ENCODE peak calls at places on chromosomes 4 and X, in four cellular contexts. S is neural progenitor cell, E is gastrocnemius medialis, M is right atrium auricular region. Z is an unnamed sample.

GRCh38 chr4:17336524-17336941 is 175.4 kb downstream of the QDPR start:
- DNase-seq in S (no peak), E (no peak), M (no peak), Z (no peak)

GRCh38 chr4:83124079-83124780 is 9.7 kb upstream of the PLAC8 start:
- DNase-seq in S (no peak), E (no peak), M (no peak), Z (no peak)

GRCh38 chrX:48474127-48474526 is 1.9 kb upstream of the FTSJ1 start:
- DNase-seq in S (peak; percentile 23), E (no peak), M (no peak), Z (no peak)

GRCh38 chr4:98611649-98612317 is 46.6 kb downstream of the TSPAN5 start:
- DNase-seq in S (no peak), E (peak; percentile 21), M (no peak), Z (no peak)

GRCh38 chrX:132184871-132185270 is 34.4 kb downstream of the RAP2C start:
- DNase-seq in S (no peak), E (no peak), M (no peak), Z (no peak)

GRCh38 chr4:54541426-54542118 is 116.2 kb upstream of the KIT start:
- DNase-seq in S (peak; percentile 29), E (no peak), M (no peak), Z (no peak)

GRCh38 chrX:46208225-46208854 is 336.9 kb downstream of the ZNF674 start:
- DNase-seq in S (no peak), E (no peak), M (no peak), Z (no peak)

GRCh38 chr4:182711211-182711610 is 206.0 kb downstream of the DCTD start:
- DNase-seq in S (no peak), E (no peak), M (no peak), Z (no peak)

GRCh38 chrX:102067966-102068723 is 57.3 kb upstream of the TCEAL2 start:
- DNase-seq in S (peak; percentile 2), E (no peak), M (no peak), Z (no peak)

GRCh38 chrX:46327229-46328081 is 217.8 kb downstream of the ZNF674 start:
- DNase-seq in S (peak; percentile 87), E (no peak), M (no peak), Z (no peak)

GRCh38 chr4:77023920-77024319 is 51.9 kb downstream of the CCNI start:
- DNase-seq in S (no peak), E (no peak), M (no peak), Z (no peak)

GRCh38 chr4:40124690-40125089 is 68.0 kb downstream of the N4BP2 start:
- DNase-seq in S (no peak), E (no peak), M (no peak), Z (no peak)

GRCh38 chr4:147933316-147933715 is 201.4 kb downstream of the ARHGAP10 start:
- DNase-seq in S (peak; percentile 18), E (peak; percentile 31), M (no peak), Z (no peak)

GRCh38 chrX:18886005-18886343 is 97.9 kb downstream of the PHKA2 start:
- DNase-seq in S (no peak), E (no peak), M (no peak), Z (no peak)

GRCh38 chr4:122739174-122739573 is 6.7 kb downstream of the BBS12 start:
- DNase-seq in S (no peak), E (no peak), M (no peak), Z (no peak)

GRCh38 chrX:81120936-81121351 is 80.8 kb downstream of the HMGN5 start:
- DNase-seq in S (peak; percentile 78), E (peak; percentile 14), M (no peak), Z (no peak)

GRCh38 chr4:39606747-39607146 is 31.9 kb downstream of the SMIM14 start:
- DNase-seq in S (no peak), E (no peak), M (no peak), Z (no peak)

GRCh38 chr4:102787096-102787867 is 26.5 kb upstream of the MANBA start:
- DNase-seq in S (no peak), E (no peak), M (no peak), Z (no peak)

GRCh38 chr4:20042769-20043168 is 208.9 kb upstream of the SLIT2 start:
- DNase-seq in S (no peak), E (no peak), M (no peak), Z (no peak)

GRCh38 chr4:128572778-128573241 is 236.7 kb upstream of the JADE1 start:
- DNase-seq in S (no peak), E (no peak), M (no peak), Z (no peak)

GRCh38 chr4:105666693-105667092 is 41.8 kb downstream of the INTS12 start:
- DNase-seq in S (peak; percentile 55), E (no peak), M (no peak), Z (no peak)

GRCh38 chr4:168685136-168685535 is 188.3 kb downstream of the PALLD start:
- DNase-seq in S (no peak), E (no peak), M (no peak), Z (no peak)

GRCh38 chr4:56786955-56787354 is 34.5 kb downstream of the SPINK2 start:
- DNase-seq in S (peak; percentile 9), E (peak; percentile 14), M (no peak), Z (no peak)

GRCh38 chr4:155679343-155679742 is 12.7 kb downstream of the GUCY1A1 start:
- DNase-seq in S (peak; percentile 16), E (peak; percentile 17), M (no peak), Z (no peak)

GRCh38 chr4:80155286-80155982 is 41.9 kb upstream of the PRDM8 start:
- DNase-seq in S (no peak), E (no peak), M (no peak), Z (no peak)

GRCh38 chr4:176187610-176188009 is 7.8 kb downstream of the SPATA4 start:
- DNase-seq in S (no peak), E (no peak), M (no peak), Z (no peak)

GRCh38 chrX:68830486-68831404 is 1.9 kb downstream of the EFNB1 start:
- DNase-seq in S (no peak), E (no peak), M (peak; percentile 55), Z (peak; percentile 69)

GRCh38 chr4:54499308-54500074 is 158.3 kb upstream of the KIT start:
- DNase-seq in S (peak; percentile 27), E (no peak), M (no peak), Z (no peak)

GRCh38 chrX:140709421-140709846 is at the start of gene LINC00632:
- DNase-seq in S (peak; percentile 51), E (no peak), M (no peak), Z (no peak)

GRCh38 chrX:152635941-152636340 is 1.8 kb upstream of the GABRQ start:
- DNase-seq in S (peak; percentile 74), E (no peak), M (no peak), Z (no peak)

GRCh38 chrX:15564981-15565579 is 35.7 kb downstream of the ACE2 start:
- DNase-seq in S (peak; percentile 70), E (peak; percentile 59), M (peak; percentile 80), Z (peak; percentile 75)

GRCh38 chrX:70262952-70263567 is 3.1 kb upstream of the P2RY4 start:
- DNase-seq in S (peak; percentile 67), E (no peak), M (no peak), Z (no peak)

GRCh38 chrX:13334491-13334890 is 14.6 kb upstream of the ATXN3L start:
- DNase-seq in S (no peak), E (no peak), M (no peak), Z (no peak)

GRCh38 chrX:71809886-71810285 is 46.7 kb downstream of the CXorf49B start:
- DNase-seq in S (no peak), E (no peak), M (no peak), Z (no peak)

GRCh38 chrX:129717902-129718301 is 20.9 kb upstream of the XPNPEP2 start:
- DNase-seq in S (no peak), E (peak; percentile 56), M (no peak), Z (peak; percentile 72)

GRCh38 chr4:168656055-168656660 is 159.3 kb downstream of the PALLD start:
- DNase-seq in S (no peak), E (no peak), M (no peak), Z (no peak)

DNA sequence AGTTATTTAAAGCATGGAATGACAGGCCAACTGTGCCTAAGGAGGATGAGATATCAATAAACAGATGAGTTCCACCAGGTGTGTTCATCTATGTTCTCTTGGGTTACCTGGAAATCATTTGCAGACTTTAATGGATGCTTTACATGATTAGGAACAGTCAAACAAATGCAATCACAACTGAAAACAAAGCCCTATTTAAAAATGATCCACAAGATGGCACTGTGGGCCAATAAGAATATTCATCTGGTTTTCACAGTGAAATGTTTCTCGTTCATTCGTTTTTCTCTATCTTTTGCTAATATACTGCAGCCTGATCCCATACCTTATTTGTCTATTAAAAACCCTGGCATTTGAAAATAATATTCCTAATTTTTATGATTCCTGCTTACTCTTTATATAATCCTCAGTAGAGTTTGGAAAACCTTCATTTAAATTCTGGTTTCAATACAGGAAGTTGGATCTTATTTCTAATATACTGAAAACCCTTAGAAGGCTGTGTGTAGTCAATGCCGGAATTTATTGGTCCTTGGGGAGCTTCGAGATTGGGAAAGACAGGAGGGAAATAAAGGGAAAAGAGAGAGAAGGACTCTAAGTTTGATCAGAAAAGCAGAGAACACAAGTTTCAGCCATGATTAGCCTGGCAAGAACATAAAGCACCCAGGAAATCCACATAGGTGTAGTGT is 63.7 kb upstream of the TAPT1 start:
- DNase-seq in S (peak; percentile 37), E (no peak), M (no peak), Z (no peak)
- TF ChIP-seq CTCF in S (peak; percentile 82), E (peak; percentile 28), M (peak; percentile 46), Z (peak; percentile 34)

DNA sequence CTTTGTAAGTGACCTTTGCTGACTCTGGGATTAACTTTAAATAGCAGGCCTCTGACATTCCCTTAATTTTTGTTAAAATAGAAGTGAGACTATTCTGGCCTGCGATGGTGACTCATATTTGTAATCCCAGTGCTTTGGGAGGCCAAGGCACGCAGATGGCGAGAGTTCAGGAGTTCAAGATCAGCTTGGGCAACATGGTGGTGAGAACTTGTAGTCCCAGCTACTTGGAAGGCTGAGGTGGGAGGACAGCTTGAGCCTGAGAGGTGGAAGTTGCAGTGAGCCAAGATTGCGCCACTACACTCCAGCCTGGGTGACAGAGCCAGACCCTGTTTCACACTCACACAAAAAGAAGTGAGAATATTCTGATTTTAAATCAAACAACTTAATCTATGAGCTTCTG is 27.3 kb downstream of the ZNF330 start:
- DNase-seq in S (no peak), E (peak; percentile 39), M (no peak), Z (no peak)
- H3K4me3 ChIP-seq in S (no peak overlapping the region), E (no peak overlapping the region), M (no peak overlapping the region), Z (no peak overlapping the region)

GRCh38 chr4:153501578-153501977 is 35.4 kb downstream of the TMEM131L start:
- DNase-seq in S (no peak), E (no peak), M (no peak), Z (no peak)

GRCh38 chr4:153495480-153496206 is 29.5 kb downstream of the TMEM131L start:
- DNase-seq in S (no peak), E (no peak), M (no peak), Z (no peak)

GRCh38 chr4:153497988-153498967 is 32.1 kb downstream of the TMEM131L start:
- DNase-seq in S (no peak), E (no peak), M (no peak), Z (no peak)

GRCh38 chr4:153497091-153497531 is 31.0 kb downstream of the TMEM131L start:
- DNase-seq in S (no peak), E (no peak), M (no peak), Z (no peak)

DNA sequence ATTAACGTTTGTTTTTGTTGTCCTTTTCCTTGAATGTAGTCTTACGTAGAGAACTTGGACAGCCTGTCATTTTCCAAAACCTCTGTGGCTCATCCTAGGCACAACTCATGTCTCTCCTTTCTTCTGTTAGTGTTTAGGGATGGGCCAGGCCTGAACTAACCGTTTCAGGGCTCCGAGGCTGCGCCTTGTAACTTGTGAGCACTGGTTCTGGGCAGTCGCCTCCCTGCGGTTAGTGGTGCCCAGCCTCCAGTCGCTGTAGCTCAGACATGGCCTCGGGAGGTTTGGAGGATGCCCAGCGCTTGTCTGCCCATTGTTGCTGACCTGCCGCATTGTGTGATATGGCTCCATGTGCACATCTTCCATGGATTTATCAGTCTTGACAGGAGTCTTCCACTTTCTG is 32.8 kb downstream of the TMEM131L start:
- DNase-seq in S (no peak), E (no peak), M (no peak), Z (no peak)
- H3K27ac ChIP-seq in S (no peak overlapping the region), E (peak overlapping the region; percentile 17), M (peak overlapping the region; percentile 74), Z (peak overlapping the region; percentile 85)

GRCh38 chrX:36957425-36958328 is 50.5 kb upstream of the FAM47C start:
- DNase-seq in S (peak; percentile 85), E (no peak), M (no peak), Z (no peak)
- TF ChIP-seq CTCF in S (peak; percentile 57), E (no peak), M (no peak), Z (no peak)